ENCODE peak calls at places on chromosomes 16 and 17, in six cellular contexts. O, X, P, V, T and G are unnamed samples. For H3K27me3, the result is how much of the 10 kb centered on the place peaks cover.

GRCh38 chr16:68421076-68421475 is 27.2 kb downstream of the SMPD3 start:
- DNase-seq in O (no peak), X (no peak), P (no peak), V (no peak), T (no peak), G (no peak)

GRCh38 chr17:75561927-75562603 is 25.5 kb upstream of the MYO15B start:
- DNase-seq in O (peak), X (no peak), P (no peak), V (no peak), T (no peak), G (no peak)

GRCh38 chr17:79776378-79777165 is 1.4 kb upstream of the CBX2 start:
- DNase-seq in O (no peak), X (no peak), P (no peak), V (no peak), T (no peak), G (no peak)

GRCh38 chr17:9185142-9185541 is 163.8 kb downstream of the NTN1 start:
- DNase-seq in O (no peak), X (no peak), P (no peak), V (no peak), T (no peak), G (no peak)

GRCh38 chr17:18980682-18981384 is 23.7 kb downstream of the FAM83G start:
- DNase-seq in O (peak), X (no peak), P (no peak), V (no peak), T (no peak), G (no peak)

GRCh38 chr17:56822725-56823124 is 11.0 kb downstream of the C17orf67 start:
- DNase-seq in O (no peak), X (no peak), P (no peak), V (no peak), T (no peak), G (peak)

GRCh38 chr16:89122322-89122831 is 28.7 kb downstream of the ACSF3 start:
- DNase-seq in O (no peak), X (no peak), P (peak), V (no peak), T (no peak), G (peak)

GRCh38 chr16:47777191-47777590 is 316.1 kb downstream of the PHKB start:
- DNase-seq in O (peak), X (no peak), P (no peak), V (no peak), T (no peak), G (no peak)

GRCh38 chr17:62963296-62963695 is 2.7 kb upstream of the TANC2 start:
- DNase-seq in O (peak), X (no peak), P (no peak), V (no peak), T (no peak), G (no peak)

GRCh38 chr16:69408451-69408850 is 16.0 kb upstream of the CYB5B start:
- DNase-seq in O (no peak), X (no peak), P (no peak), V (no peak), T (no peak), G (peak)

GRCh38 chr16:84692451-84692850 is 7.3 kb upstream of the USP10 start:
- DNase-seq in O (no peak), X (no peak), P (no peak), V (no peak), T (no peak), G (no peak)

DNA sequence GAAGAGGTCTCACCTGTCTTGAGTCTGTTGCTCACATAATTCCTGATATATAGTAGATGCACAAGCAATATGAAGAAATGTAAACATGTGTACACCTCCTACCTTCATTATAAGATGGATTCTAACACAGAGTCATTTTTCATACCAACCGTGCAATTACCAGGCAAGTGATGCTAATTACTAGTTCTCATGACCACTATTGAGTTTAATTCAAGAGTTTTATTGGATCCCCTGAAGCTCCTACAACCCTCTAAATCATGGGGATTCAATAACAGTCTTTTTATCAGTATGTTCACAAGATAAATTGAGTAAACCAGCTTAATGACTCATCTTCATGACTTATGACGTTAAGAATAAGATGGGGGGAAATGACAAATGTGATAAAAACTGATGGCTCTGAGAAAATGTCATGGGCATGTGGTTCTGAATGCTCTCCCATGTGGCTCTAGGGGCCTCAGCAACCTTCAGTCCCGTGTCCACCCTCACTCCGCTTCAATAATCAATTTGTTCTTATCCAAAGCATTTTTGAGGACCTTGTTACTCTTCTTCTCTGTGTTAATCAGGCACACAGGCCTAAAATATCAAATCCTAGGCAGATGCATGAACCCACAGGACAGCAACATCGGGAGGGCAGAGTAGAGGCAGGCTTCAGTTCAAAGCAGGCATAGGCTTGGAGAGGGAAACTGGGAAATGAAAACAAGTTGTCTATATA is 42.8 kb downstream of the PRAC1 start:
- DNase-seq in O (peak), X (no peak), P (no peak), V (no peak), T (no peak), G (no peak)
- H3K27me3 ChIP-seq in O (half or more), X (under half), P (under half), V (under half), T (under half), G (under half)

DNA sequence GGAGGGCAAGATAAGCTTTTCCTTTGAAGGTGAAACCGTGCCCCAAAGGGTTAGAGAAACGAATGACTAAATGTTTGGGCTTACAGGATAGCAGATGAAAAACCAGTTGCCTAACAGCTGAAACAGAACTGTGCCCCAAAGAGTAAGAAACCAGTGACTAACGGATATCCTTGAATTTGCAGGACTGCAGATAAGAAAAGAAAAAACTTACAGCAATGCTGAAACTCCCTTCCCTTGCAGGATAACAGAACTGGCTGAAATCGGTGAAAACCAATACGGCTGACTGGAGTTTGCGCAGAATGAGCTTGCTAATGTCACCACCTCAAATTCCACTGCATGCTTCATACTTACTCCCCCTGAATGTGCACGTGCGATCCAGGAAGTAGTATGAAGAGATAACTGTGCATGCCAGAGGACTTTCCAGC is 175.2 kb upstream of the NLRP1 start:
- DNase-seq in O (no peak), X (no peak), P (no peak), V (no peak), T (no peak), G (peak)
- H3K27me3 ChIP-seq in O (under half), X (under half), P (under half), V (under half), T (under half), G (under half)

GRCh38 chr16:5820472-5820871 is 722.9 kb upstream of the EEF2KMT start:
- DNase-seq in O (no peak), X (no peak), P (no peak), V (no peak), T (no peak), G (no peak)
- H3K27me3 ChIP-seq in O (under half), X (under half), P (under half), V (under half), T (under half), G (under half)

DNA sequence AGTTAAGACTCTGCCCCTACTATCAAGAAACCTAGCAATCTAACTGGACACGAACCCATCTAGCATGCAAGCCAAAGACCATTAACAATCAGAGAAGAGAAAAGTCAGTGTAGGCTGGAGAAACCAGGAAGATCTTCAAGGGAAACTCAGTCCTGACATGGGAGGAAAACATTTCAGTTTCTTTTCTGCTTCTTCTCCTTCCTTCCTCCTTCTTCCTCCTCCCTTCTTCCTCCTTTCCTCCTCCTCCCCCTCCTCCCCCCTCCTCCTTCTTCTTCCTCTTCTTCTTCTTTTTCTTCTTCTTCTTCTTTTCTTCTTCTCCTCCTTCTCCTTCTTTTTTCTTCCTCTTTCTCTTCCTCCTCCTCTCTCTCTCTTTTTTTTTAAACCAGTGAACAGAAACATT is 29.6 kb upstream of the SHISA9 start:
- DNase-seq in O (no peak), X (no peak), P (no peak), V (no peak), T (no peak), G (no peak)
- H3K27me3 ChIP-seq in O (under half), X (under half), P (under half), V (under half), T (under half), G (under half)

GRCh38 chr17:50134206-50135110 is 4.5 kb upstream of the SAMD14 start:
- DNase-seq in O (peak), X (no peak), P (no peak), V (no peak), T (no peak), G (no peak)
- H3K27me3 ChIP-seq in O (under half), X (under half), P (under half), V (under half), T (under half), G (under half)

GRCh38 chr17:48522031-48522593 is 8.7 kb downstream of the HOXB1 start:
- DNase-seq in O (no peak), X (no peak), P (peak), V (no peak), T (no peak), G (no peak)
- H3K27me3 ChIP-seq in O (under half), X (under half), P (under half), V (under half), T (under half), G (half or more)

DNA sequence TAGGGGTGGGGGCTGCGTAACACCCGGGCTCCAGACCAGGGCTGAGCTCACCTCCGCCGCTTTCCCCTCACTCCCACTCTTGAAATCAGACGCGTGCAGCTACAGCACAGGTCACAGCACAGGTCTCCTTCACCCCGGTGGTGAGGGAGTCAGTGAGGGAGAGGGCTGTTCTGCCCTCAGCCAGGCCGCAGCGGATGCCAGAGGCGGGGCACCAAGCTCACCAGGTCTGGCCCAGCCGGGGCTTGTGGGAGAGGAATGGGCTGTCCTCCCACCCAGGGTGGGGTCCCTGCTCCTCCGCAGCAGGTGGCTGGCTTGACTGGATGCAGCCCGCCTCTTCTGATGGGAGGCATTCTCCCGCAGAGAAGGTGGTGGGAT is 34.0 kb downstream of the COX4I1 start:
- DNase-seq in O (no peak), X (no peak), P (no peak), V (no peak), T (no peak), G (no peak)
- H3K27me3 ChIP-seq in O (half or more), X (under half), P (under half), V (under half), T (under half), G (half or more)